ENCODE peak calls at places on chromosomes 1 and 21, in eight cellular contexts. H, S, U, G, T, O, F and I are unnamed samples.

GRCh38 chr1:41890841-41891311 is 27.8 kb downstream of the HIVEP3 start:
- DNase-seq in S (no peak), F (peak; percentile 19), G (no peak), H (no peak), O (no peak), U (no peak), T (peak; percentile 63), I (no peak)

GRCh38 chr1:235923466-235924008 is 56.8 kb upstream of the LYST start:
- DNase-seq in G (no peak), U (no peak), F (peak; percentile 76), H (no peak), T (no peak), O (peak; percentile 22), S (peak; percentile 53), I (no peak)

GRCh38 chr1:205301220-205301821 is 20.2 kb downstream of the NUAK2 start:
- DNase-seq in U (no peak), H (no peak), S (peak; percentile 92), O (peak; percentile 78), T (peak; percentile 92), G (no peak), F (peak; percentile 86), I (no peak)

GRCh38 chr1:153384996-153385580 is 5.8 kb downstream of the S100A8 start:
- DNase-seq in G (no peak), O (no peak), T (no peak), S (no peak), H (no peak), F (no peak), U (no peak), I (no peak)

GRCh38 chr1:25748531-25749205 is 51.3 kb upstream of the SELENON start:
- DNase-seq in S (no peak), U (no peak), O (no peak), H (no peak), T (no peak), F (no peak), G (no peak), I (no peak)

GRCh38 chr1:233614173-233614742 is 352 bp downstream of the KCNK1 start:
- DNase-seq in G (no peak), S (no peak), F (peak; percentile 67), U (peak; percentile 29), H (no peak), O (no peak), T (peak; percentile 46), I (peak; percentile 66)

GRCh38 chr1:3907031-3907534 is 7.0 kb upstream of the C1orf174 start:
- DNase-seq in G (no peak), O (no peak), H (no peak), F (no peak), U (no peak), S (no peak), T (no peak), I (peak; percentile 60)

GRCh38 chr1:87169250-87169910 is 159.3 kb upstream of the LMO4 start:
- DNase-seq in S (no peak), G (no peak), F (no peak), H (no peak), T (no peak), O (no peak), U (no peak), I (no peak)

GRCh38 chr1:36730599-36730998 is 247.9 kb upstream of the CSF3R start:
- DNase-seq in T (no peak), S (no peak), G (no peak), H (no peak), O (no peak), U (no peak), F (no peak), I (peak; percentile 38)

GRCh38 chr1:35178874-35179380 is 14.0 kb downstream of the SFPQ start:
- DNase-seq in U (no peak), T (no peak), S (no peak), H (no peak), G (no peak), O (no peak), F (no peak), I (no peak)

GRCh38 chr21:43847301-43847700 is 17.7 kb upstream of the AGPAT3 start:
- DNase-seq in F (no peak), G (no peak), U (no peak), H (no peak), T (no peak), O (no peak), S (no peak), I (no peak)

GRCh38 chr21:25385912-25386474 is 221.3 kb downstream of the MRPL39 start:
- DNase-seq in H (no peak), O (peak; percentile 50), F (peak; percentile 79), G (no peak), S (peak; percentile 47), T (peak; percentile 80), U (peak; percentile 23), I (no peak)

GRCh38 chr1:26375081-26375480 is 2.5 kb upstream of the ZNF683 start:
- DNase-seq in G (no peak), F (no peak), O (no peak), T (no peak), S (no peak), U (no peak), H (no peak), I (no peak)

GRCh38 chr1:11736746-11737639 is 1.1 kb downstream of the AGTRAP start:
- DNase-seq in O (peak; percentile 81), F (peak; percentile 38), U (no peak), H (peak; percentile 43), T (peak; percentile 60), S (no peak), G (peak; percentile 38), I (peak; percentile 67)

GRCh38 chr1:94602312-94602711 is 60.8 kb upstream of the F3 start:
- DNase-seq in O (peak; percentile 24), G (no peak), F (no peak), U (no peak), T (no peak), H (no peak), S (no peak), I (no peak)

GRCh38 chr1:98661544-98662353 is at the start of gene SNX7:
- DNase-seq in H (peak; percentile 30), F (peak; percentile 92), G (peak; percentile 40), T (peak; percentile 86), U (peak; percentile 32), S (peak; percentile 24), O (peak; percentile 72), I (peak; percentile 79)

DNA sequence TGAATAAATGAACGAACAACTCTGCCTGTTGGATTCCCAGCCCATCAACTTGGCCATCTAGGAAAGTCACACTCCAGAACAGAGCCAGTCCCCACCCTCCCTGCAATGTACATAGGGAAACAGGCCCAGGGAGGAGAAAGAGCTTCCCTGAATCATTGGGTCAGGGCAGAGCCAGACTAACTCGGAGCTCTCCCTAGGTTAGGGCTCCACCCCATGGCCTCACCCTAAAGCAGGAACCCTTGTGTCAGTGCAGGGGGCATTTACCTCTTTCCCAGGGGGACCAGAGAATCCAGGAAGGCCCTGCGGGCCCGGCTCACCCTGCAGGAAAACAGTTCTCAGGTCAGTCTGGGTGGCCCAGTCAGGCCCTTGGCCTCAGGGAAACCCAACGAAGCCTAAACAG is 11.6 kb downstream of the COL9A2 start:
- DNase-seq in G (no peak), O (no peak), T (no peak), F (no peak), S (no peak), H (no peak), U (no peak), I (no peak)
- TF ChIP-seq CTCF in G (no peak), O (peak; percentile 30), T (no peak), F (no peak), S (peak; percentile 19), H (no peak), U (peak; percentile 35), I (no peak)

GRCh38 chr1:212700892-212701819 is 1.5 kb upstream of the BATF3 start:
- DNase-seq in G (peak; percentile 50), H (no peak), F (peak; percentile 64), T (peak; percentile 21), O (no peak), S (peak; percentile 15), U (no peak), I (peak; percentile 72)
- TF ChIP-seq CTCF in G (no peak), H (no peak), F (no peak), T (no peak), O (peak; percentile 8), S (peak; percentile 36), U (no peak), I (no peak)

DNA sequence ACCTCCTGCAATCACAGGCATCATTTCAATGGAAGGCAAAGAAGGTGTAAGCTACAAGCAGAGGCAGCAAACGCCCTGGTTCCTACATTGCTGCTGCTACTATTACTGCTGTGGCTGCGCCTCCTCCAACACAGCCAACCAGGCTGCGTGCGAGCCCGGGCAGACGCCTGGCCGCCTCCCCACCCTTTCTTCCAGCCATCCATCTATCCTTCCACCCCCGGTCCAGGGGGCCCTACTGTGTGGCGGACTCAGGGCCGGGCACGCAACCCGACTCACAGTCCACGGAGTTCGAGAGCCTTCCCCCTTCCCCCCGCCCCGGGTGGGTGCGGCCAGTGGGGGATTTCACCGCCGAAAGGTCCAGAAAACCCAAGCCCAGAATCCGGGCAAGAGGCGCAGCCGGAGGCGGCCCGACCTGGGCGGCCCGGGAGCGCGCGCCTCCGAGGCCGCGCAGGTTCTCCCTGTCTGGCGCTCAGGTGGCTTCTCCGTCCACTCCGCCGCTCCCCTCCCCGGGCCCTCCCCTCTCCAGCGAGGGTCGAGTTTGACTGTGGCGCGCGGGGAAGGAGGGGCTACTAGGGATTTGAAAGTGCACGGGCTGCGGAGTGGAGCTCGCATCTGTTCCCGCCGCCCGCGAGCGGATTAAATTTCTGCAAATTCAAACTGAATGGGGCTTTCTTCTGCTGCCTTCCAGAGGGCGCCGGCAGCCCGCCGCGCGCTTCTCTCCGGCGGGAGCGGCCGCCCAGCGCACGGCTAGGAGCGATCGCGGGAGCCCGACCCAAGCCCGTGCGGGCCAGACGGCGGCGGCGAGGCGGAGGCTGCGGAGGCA is at the start of gene HUNK:
- DNase-seq in H (no peak), O (no peak), F (peak; percentile 77), U (no peak), T (peak; percentile 73), S (no peak), G (no peak), I (no peak)
- TF ChIP-seq CTCF in H (no peak), O (no peak), F (no peak), U (no peak), T (peak; percentile 20), S (peak; percentile 17), G (no peak), I (no peak)

GRCh38 chr1:51489472-51489871 is 29.6 kb downstream of the EPS15 start:
- DNase-seq in G (no peak), F (no peak), U (no peak), O (no peak), H (no peak), S (no peak), T (no peak), I (no peak)
- TF ChIP-seq CTCF in G (no peak), F (no peak), U (no peak), O (no peak), H (no peak), S (no peak), T (no peak), I (no peak)